ENCODE peak calls at places on chromosomes 6 and 20, in four cellular contexts. I, S, J and B are unnamed samples.

GRCh38 chr20:51575486-51575885 is 33.0 kb upstream of the NFATC2 start:
- DNase-seq in J (no peak), I (no peak), S (no peak), B (no peak)

GRCh38 chr6:165653196-165653595 is 9.8 kb downstream of the PDE10A start:
- DNase-seq in J (no peak), I (no peak), S (no peak), B (no peak)

GRCh38 chr6:103534107-103534506 is 1325.6 kb downstream of the HACE1 start:
- DNase-seq in I (no peak), S (no peak), J (no peak), B (no peak)

GRCh38 chr6:3959385-3959784 is 110.2 kb downstream of the FAM50B start:
- DNase-seq in S (no peak), J (no peak), I (no peak), B (no peak)

GRCh38 chr20:9736373-9736772 is 102.5 kb downstream of the PAK5 start:
- DNase-seq in J (no peak), I (no peak), S (no peak), B (no peak)

GRCh38 chr20:53597521-53598120 is 4.0 kb upstream of the ZNF217 start:
- DNase-seq in I (no peak), S (no peak), J (no peak), B (no peak)

GRCh38 chr6:170147832-170148708 is 142.8 kb downstream of the DLL1 start:
- DNase-seq in S (no peak), J (no peak), I (no peak), B (no peak)

GRCh38 chr6:136251394-136251793 is 1.3 kb upstream of the MTFR2 start:
- DNase-seq in I (no peak), J (peak; percentile 64), S (no peak), B (peak; percentile 30)

GRCh38 chr6:81751388-81752083 is 945 bp downstream of the TENT5A start:
- DNase-seq in I (peak; percentile 37), J (no peak), S (peak; percentile 58), B (peak; percentile 82)

GRCh38 chr20:50558483-50558925 is 48.3 kb downstream of the PTPN1 start:
- DNase-seq in J (peak; percentile 89), I (no peak), S (no peak), B (peak; percentile 41)

GRCh38 chr6:16547586-16547985 is 213.7 kb downstream of the ATXN1 start:
- DNase-seq in I (no peak), J (no peak), S (no peak), B (no peak)

GRCh38 chr6:47047479-47048411 is 5.6 kb upstream of the ADGRF1 start:
- DNase-seq in S (peak; percentile 29), J (peak; percentile 72), I (peak; percentile 74), B (peak; percentile 66)

GRCh38 chr20:7993238-7993637 is 26.3 kb downstream of the TMX4 start:
- DNase-seq in I (no peak), J (no peak), S (no peak), B (no peak)

GRCh38 chr6:134585529-134585873 is 267.6 kb upstream of the SGK1 start:
- DNase-seq in J (peak; percentile 87), I (no peak), S (no peak), B (peak; percentile 81)

GRCh38 chr6:148069256-148069655 is 273.4 kb upstream of the SASH1 start:
- DNase-seq in J (no peak), I (no peak), S (no peak), B (no peak)

GRCh38 chr6:92114091-92114490 is 1305.3 kb downstream of the EPHA7 start:
- DNase-seq in J (no peak), S (no peak), I (no peak), B (no peak)

GRCh38 chr6:84836366-84836765 is 72.0 kb upstream of the TBX18 start:
- DNase-seq in S (no peak), J (no peak), I (no peak), B (no peak)

GRCh38 chr6:76403058-76403457 is 330.6 kb upstream of the IMPG1 start:
- DNase-seq in I (no peak), J (no peak), S (no peak), B (no peak)

GRCh38 chr20:63567132-63567381 is 7.0 kb downstream of the HELZ2 start:
- DNase-seq in J (no peak), S (no peak), I (no peak), B (no peak)

GRCh38 chr6:110822248-110822647 is 7.0 kb upstream of the CDK19 start:
- DNase-seq in S (no peak), J (no peak), I (peak; percentile 33), B (no peak)

GRCh38 chr6:121319112-121319553 is 15.1 kb downstream of the TBC1D32 start:
- DNase-seq in S (no peak), I (no peak), J (no peak), B (peak; percentile 13)

GRCh38 chr6:31386977-31387376 is 16.4 kb upstream of the MICA start:
- DNase-seq in J (peak; percentile 54), I (no peak), S (no peak), B (no peak)

GRCh38 chr20:31860431-31861345 is 9.6 kb downstream of the DUSP15 start:
- DNase-seq in J (no peak), S (no peak), I (no peak), B (no peak)

GRCh38 chr20:40943591-40943990 is 85.0 kb upstream of the TOP1 start:
- DNase-seq in I (no peak), J (no peak), S (no peak), B (no peak)

GRCh38 chr6:135922170-135922569 is 70.7 kb downstream of the PDE7B start:
- DNase-seq in J (no peak), S (peak; percentile 51), I (no peak), B (no peak)

GRCh38 chr6:154928325-154928922 is 66.7 kb upstream of the TIAM2 start:
- DNase-seq in J (peak; percentile 80), S (peak; percentile 24), I (peak; percentile 78), B (peak; percentile 73)

GRCh38 chr20:57439432-57439831 is 48.2 kb downstream of the RBM38 start:
- DNase-seq in I (no peak), J (no peak), S (peak; percentile 47), B (no peak)

GRCh38 chr6:43317968-43318367 is 9.3 kb upstream of the CRIP3 start:
- DNase-seq in S (no peak), J (no peak), I (no peak), B (no peak)

GRCh38 chr6:56618050-56618449 is 24.6 kb downstream of the DST start:
- DNase-seq in J (peak; percentile 8), S (no peak), I (no peak), B (no peak)

GRCh38 chr20:18263723-18264122 is 24.6 kb upstream of the ZNF133 start:
- DNase-seq in I (no peak), S (no peak), J (no peak), B (no peak)

GRCh38 chr20:18440403-18440802 is 26.4 kb downstream of the DZANK1 start:
- DNase-seq in I (no peak), S (no peak), J (no peak), B (no peak)

GRCh38 chr20:438581-439469 is 23.5 kb downstream of the TBC1D20 start:
- DNase-seq in I (peak; percentile 41), S (no peak), J (no peak), B (no peak)

GRCh38 chr6:115219645-115220044 is 841.0 kb downstream of the FRK start:
- DNase-seq in S (no peak), J (no peak), I (no peak), B (no peak)

GRCh38 chr6:117546674-117547073 is 55.6 kb downstream of the GOPC start:
- DNase-seq in S (no peak), J (no peak), I (no peak), B (no peak)

GRCh38 chr6:40394381-40394780 is 192.8 kb downstream of the LRFN2 start:
- DNase-seq in S (no peak), I (no peak), J (no peak), B (no peak)

GRCh38 chr20:24362080-24362479 is 107.3 kb upstream of the SYNDIG1 start:
- DNase-seq in I (no peak), J (no peak), S (no peak), B (no peak)

GRCh38 chr6:159121387-159121955 is 47.7 kb upstream of the FNDC1 start:
- DNase-seq in J (no peak), S (no peak), I (no peak), B (no peak)

GRCh38 chr6:112986270-112986669 is 639.1 kb downstream of the RFPL4B start:
- DNase-seq in J (no peak), S (no peak), I (no peak), B (no peak)

GRCh38 chr6:117078624-117079023 is 186.7 kb upstream of the VGLL2 start:
- DNase-seq in S (no peak), I (no peak), J (no peak), B (no peak)

GRCh38 chr6:109095036-109095820 is at the start of gene CEP57L1:
- DNase-seq in J (peak; percentile 98), I (peak; percentile 95), S (peak; percentile 93), B (peak; percentile 98)

GRCh38 chr6:109095821-109096084 is 446 bp downstream of the CEP57L1 start:
- DNase-seq in S (no peak), J (no peak), I (no peak), B (no peak)

GRCh38 chr6:109096198-109096597 is 891 bp downstream of the CEP57L1 start:
- DNase-seq in S (no peak), J (peak; percentile 29), I (no peak), B (peak; percentile 33)

GRCh38 chr6:109093732-109094131 is 914 bp downstream of the SESN1 start:
- DNase-seq in S (no peak), J (peak; percentile 36), I (no peak), B (peak; percentile 35)

DNA sequence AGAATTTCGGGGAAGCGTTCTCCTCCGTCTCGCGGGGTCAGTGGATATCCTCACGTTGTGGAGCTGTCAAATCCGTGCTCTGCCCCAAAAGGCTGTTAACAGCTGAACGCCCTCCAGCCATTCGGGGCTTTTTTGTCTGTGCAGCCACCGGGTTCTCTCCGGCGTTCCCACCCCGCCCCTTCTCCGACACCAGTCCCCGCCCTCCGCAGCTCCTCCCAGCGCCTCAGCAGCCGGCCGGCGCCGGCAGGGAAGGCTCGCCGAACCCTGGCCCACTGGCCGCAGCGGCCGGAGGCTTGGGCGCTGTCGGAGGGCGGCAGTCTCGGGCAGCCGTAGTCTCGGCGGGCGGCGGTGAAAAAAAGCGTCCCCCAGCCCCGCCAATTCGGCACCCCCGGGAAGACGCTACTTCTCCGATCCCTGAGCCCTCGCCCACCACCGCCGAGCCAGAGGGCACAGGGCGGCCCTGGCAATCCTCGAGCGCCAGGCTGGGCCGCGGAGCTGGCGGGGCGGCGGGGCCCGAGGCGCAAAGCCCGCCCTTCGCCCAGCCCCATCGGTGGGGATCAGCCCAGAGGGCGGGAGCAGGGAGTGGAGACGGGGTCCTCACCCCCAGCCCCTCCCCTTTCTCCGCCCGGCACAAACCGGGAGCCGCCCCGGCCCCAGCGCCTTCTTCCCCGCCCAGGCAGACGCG is at the start of gene SESN1:
- DNase-seq in S (peak; percentile 99), I (peak; percentile 90), J (peak; percentile 92), B (peak; percentile 93)
- TF ChIP-seq POLR2A in S (peak; percentile 96), I (peak; percentile 89), J (peak; percentile 85), B (peak; percentile 83)

DNA sequence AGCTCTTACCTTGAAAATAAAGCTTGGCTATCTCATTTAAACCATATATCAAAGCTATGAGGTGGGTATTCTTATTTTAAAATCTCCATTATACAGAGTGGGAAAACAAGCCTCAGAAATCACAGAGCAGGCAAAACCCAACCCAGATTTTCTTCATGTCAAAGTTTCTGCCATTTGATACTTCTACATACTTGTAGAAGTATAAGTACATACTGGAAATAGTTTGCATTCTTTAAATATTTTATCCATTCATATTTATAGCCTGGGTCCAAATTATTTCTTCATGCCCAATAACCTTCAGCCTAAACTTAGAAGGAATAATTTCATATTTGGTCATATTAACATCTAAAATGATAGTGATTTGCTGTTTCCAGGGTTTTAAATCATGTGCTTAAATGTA is 61.8 kb downstream of the MLIP start:
- DNase-seq in I (no peak), J (no peak), S (no peak), B (no peak)
- TF ChIP-seq POLR2A in I (no peak), J (no peak), S (no peak), B (no peak)

GRCh38 chr20:33663161-33664084 is 1.3 kb downstream of the C20orf144 start:
- DNase-seq in S (peak; percentile 80), J (peak; percentile 90), I (no peak), B (peak; percentile 88)
- TF ChIP-seq POLR2A in S (peak; percentile 73), J (peak; percentile 83), I (peak; percentile 29), B (peak; percentile 71)

GRCh38 chr6:1770435-1770843 is 160.7 kb downstream of the FOXC1 start:
- DNase-seq in I (no peak), S (no peak), J (no peak), B (no peak)
- TF ChIP-seq POLR2A in I (no peak), S (no peak), J (no peak), B (no peak)